ENCODE peak calls at places on chromosomes 5 and 9, in ten cellular contexts. L, W, H, P, R, G, F, C, T and A are unnamed samples.

GRCh38 chr5:114789773-114790402 is 379.8 kb downstream of the TRIM36 start:
- DNase-seq in L (peak; percentile 52), W (peak; percentile 69), H (no peak), P (peak; percentile 70), R (no peak), G (no peak), F (no peak), C (no peak), T (no peak), A (no peak)

GRCh38 chr9:107750741-107751521 is 261.4 kb upstream of the KLF4 start:
- DNase-seq in L (peak; percentile 98), W (no peak), H (peak; percentile 82), P (no peak), R (peak; percentile 94), G (peak; percentile 75), F (no peak), C (no peak), T (no peak), A (no peak)

GRCh38 chr9:2023042-2023441 is 7.9 kb downstream of the SMARCA2 start:
- DNase-seq in L (no peak), W (no peak), H (no peak), P (peak; percentile 46), R (no peak), G (no peak), F (no peak), C (no peak), T (no peak), A (no peak)

GRCh38 chr9:123807241-123807640 is 122.7 kb downstream of the DENND1A start:
- DNase-seq in L (no peak), W (no peak), H (no peak), P (no peak), R (no peak), G (no peak), F (no peak), C (no peak), T (no peak), A (no peak)

GRCh38 chr5:96968614-96969013 is 32.7 kb downstream of the LNPEP start:
- DNase-seq in L (peak; percentile 58), W (no peak), H (no peak), P (no peak), R (no peak), G (no peak), F (no peak), C (no peak), T (no peak), A (no peak)

GRCh38 chr9:90767523-90768100 is 34.0 kb upstream of the SYK start:
- DNase-seq in L (no peak), W (no peak), H (no peak), P (peak; percentile 30), R (no peak), G (no peak), F (no peak), C (no peak), T (no peak), A (no peak)

GRCh38 chr5:68415177-68416085 is 199.9 kb downstream of the PIK3R1 start:
- DNase-seq in L (no peak), W (no peak), H (no peak), P (peak; percentile 54), R (no peak), G (no peak), F (peak; percentile 30), C (no peak), T (no peak), A (no peak)

GRCh38 chr5:141783599-141784296 is 94.5 kb downstream of the PCDH1 start:
- DNase-seq in L (no peak), W (no peak), H (no peak), P (peak; percentile 53), R (no peak), G (no peak), F (no peak), C (no peak), T (no peak), A (no peak)

GRCh38 chr9:21854594-21854993 is 52.2 kb downstream of the MTAP start:
- DNase-seq in L (no peak), W (no peak), H (no peak), P (peak; percentile 64), R (no peak), G (peak; percentile 73), F (no peak), C (no peak), T (no peak), A (no peak)

GRCh38 chr9:28518439-28518838 is 945.2 kb upstream of the C9orf72 start:
- DNase-seq in L (no peak), W (no peak), H (no peak), P (no peak), R (no peak), G (no peak), F (no peak), C (no peak), T (no peak), A (no peak)

GRCh38 chr5:153901449-153901848 is 137.3 kb downstream of the FAM114A2 start:
- DNase-seq in L (no peak), W (no peak), H (no peak), P (no peak), R (no peak), G (no peak), F (no peak), C (no peak), T (no peak), A (no peak)

GRCh38 chr9:27183701-27184100 is 74.7 kb downstream of the TEK start:
- DNase-seq in L (no peak), W (no peak), H (no peak), P (no peak), R (no peak), G (no peak), F (no peak), C (no peak), T (no peak), A (no peak)

GRCh38 chr5:137022725-137023124 is 476.4 kb downstream of the SPOCK1 start:
- DNase-seq in L (peak; percentile 38), W (no peak), H (no peak), P (no peak), R (no peak), G (no peak), F (no peak), C (no peak), T (no peak), A (no peak)

GRCh38 chr9:113568481-113569321 is 105.2 kb downstream of the RGS3 start:
- DNase-seq in L (peak; percentile 27), W (peak; percentile 87), H (no peak), P (no peak), R (no peak), G (no peak), F (peak; percentile 73), C (no peak), T (no peak), A (no peak)

GRCh38 chr9:134025606-134026541 is 593 bp downstream of the BRD3OS start:
- DNase-seq in L (peak; percentile 74), W (peak; percentile 30), H (no peak), P (peak; percentile 74), R (peak; percentile 14), G (peak; percentile 48), F (no peak), C (peak; percentile 58), T (no peak), A (peak; percentile 32)